ENCODE peak calls at places on chromosomes 12 and 14, in four cellular contexts. Y is HepG2, G is Panc1, Q is SK-N-SH. W is an unnamed sample.
A peak's percentile ranks its signal among the peaks of the same experiment; 100 is the strongest.

GRCh38 chr12:50101663-50102062 is 2.1 kb upstream of the GPD1 start:
- DNase-seq in Y (peak; percentile 55), G (no peak), Q (peak; percentile 51), W (peak; percentile 27)

GRCh38 chr12:21073129-21073528 is 57.9 kb upstream of the SLCO1B1 start:
- DNase-seq in Y (no peak), G (no peak), Q (no peak), W (peak; percentile 45)

GRCh38 chr12:67039995-67040860 is 228.9 kb upstream of the CAND1 start:
- DNase-seq in Y (no peak), G (no peak), Q (no peak), W (no peak)

GRCh38 chr12:121033625-121034349 is 5.3 kb downstream of the OASL start:
- DNase-seq in Y (no peak), G (no peak), Q (no peak), W (peak; percentile 39)

GRCh38 chr14:37195327-37195726 is 2.4 kb upstream of the MIPOL1 start:
- DNase-seq in Y (peak; percentile 72), G (no peak), Q (no peak), W (no peak)

GRCh38 chr12:19158909-19159308 is 29.4 kb downstream of the PLEKHA5 start:
- DNase-seq in Y (no peak), G (no peak), Q (no peak), W (no peak)

GRCh38 chr12:91772411-91772810 is 373.2 kb downstream of the BTG1 start:
- DNase-seq in Y (no peak), G (no peak), Q (no peak), W (no peak)

GRCh38 chr12:7667025-7667575 is 1.4 kb upstream of the APOBEC1 start:
- DNase-seq in Y (peak; percentile 10), G (no peak), Q (no peak), W (peak; percentile 19)

GRCh38 chr12:59843260-59843843 is 247.5 kb downstream of the SLC16A7 start:
- DNase-seq in Y (no peak), G (no peak), Q (no peak), W (no peak)

GRCh38 chr12:116431677-116432300 is 127.4 kb upstream of the MAP1LC3B2 start:
- DNase-seq in Y (no peak), G (no peak), Q (no peak), W (no peak)

GRCh38 chr14:85463512-85463911 is 66.4 kb upstream of the FLRT2 start:
- DNase-seq in Y (no peak), G (no peak), Q (no peak), W (no peak)

GRCh38 chr12:85076688-85077430 is 40.7 kb downstream of the LRRIQ1 start:
- DNase-seq in Y (peak; percentile 43), G (peak; percentile 48), Q (peak; percentile 12), W (peak; percentile 81)

GRCh38 chr12:75853621-75854020 is 178.0 kb downstream of the PHLDA1 start:
- DNase-seq in Y (no peak), G (no peak), Q (peak; percentile 47), W (no peak)

GRCh38 chr12:65670775-65671174 is 153.5 kb upstream of the HMGA2 start:
- DNase-seq in Y (no peak), G (no peak), Q (no peak), W (no peak)

GRCh38 chr12:46664771-46665287 is 161.0 kb downstream of the SLC38A4 start:
- DNase-seq in Y (peak; percentile 83), G (peak; percentile 92), Q (no peak), W (peak; percentile 72)

GRCh38 chr12:24709201-24709600 is 239.7 kb downstream of the BCAT1 start:
- DNase-seq in Y (no peak), G (no peak), Q (no peak), W (no peak)
- TF ChIP-seq SIN3A in Y (no peak), G (no peak), Q (no peak), W (no peak)

GRCh38 chr14:71574976-71575375 is 357.3 kb upstream of the RGS6 start:
- DNase-seq in Y (no peak), G (peak; percentile 12), Q (no peak), W (no peak)
- TF ChIP-seq SIN3A in Y (no peak), G (no peak), Q (no peak), W (no peak)

GRCh38 chr12:52740591-52740990 is 36.6 kb downstream of the KRT76 start:
- DNase-seq in Y (no peak), G (no peak), Q (peak; percentile 26), W (no peak)
- TF ChIP-seq SIN3A in Y (no peak), G (no peak), Q (no peak), W (no peak)

GRCh38 chr12:9868271-9868815 is 811 bp downstream of the CLEC2B start:
- DNase-seq in Y (no peak), G (no peak), Q (no peak), W (no peak)
- TF ChIP-seq SIN3A in Y (no peak), G (no peak), Q (no peak), W (no peak)

GRCh38 chr14:75430106-75430505 is 2.3 kb downstream of the JDP2 start:
- DNase-seq in Y (no peak), G (no peak), Q (no peak), W (no peak)

GRCh38 chr14:75431011-75431410 is 3.2 kb downstream of the JDP2 start:
- DNase-seq in Y (no peak), G (no peak), Q (no peak), W (no peak)

GRCh38 chr14:75430526-75430925 is 2.7 kb downstream of the JDP2 start:
- DNase-seq in Y (no peak), G (no peak), Q (no peak), W (no peak)

GRCh38 chr14:75432406-75432805 is 4.6 kb downstream of the JDP2 start:
- DNase-seq in Y (no peak), G (no peak), Q (no peak), W (no peak)

GRCh38 chr14:75431827-75432226 is 4.0 kb downstream of the JDP2 start:
- DNase-seq in Y (no peak), G (no peak), Q (no peak), W (no peak)
- TF ChIP-seq SIN3A in Y (no peak), G (no peak), Q (no peak), W (no peak)